ENCODE peak calls at places on chromosomes 11 and 22, in four cellular contexts. V is HL-60, J is GM12878, Z is K562. H is an unnamed sample.

GRCh38 chr22:24751518-24751917 is 23.0 kb downstream of the PIWIL3 start:
- DNase-seq in V (peak; percentile 73), J (no peak), Z (no peak), H (no peak)

GRCh38 chr11:122159173-122159701 is 43.2 kb upstream of the BLID start:
- DNase-seq in V (no peak), J (no peak), Z (no peak), H (no peak)

GRCh38 chr11:112958670-112959069 is 2.5 kb upstream of the NCAM1 start:
- DNase-seq in V (no peak), J (no peak), Z (no peak), H (no peak)

GRCh38 chr22:22901578-22902218 is 14.1 kb downstream of the IGLL5 start:
- DNase-seq in V (no peak), J (peak; percentile 65), Z (peak; percentile 60), H (no peak)

GRCh38 chr22:23904855-23905254 is 10.7 kb downstream of the MIF start:
- DNase-seq in V (peak; percentile 30), J (no peak), Z (no peak), H (no peak)

GRCh38 chr11:117826832-117827231 is 2.3 kb upstream of the FXYD2 start:
- DNase-seq in V (no peak), J (no peak), Z (no peak), H (no peak)

GRCh38 chr11:1229471-1230120 is 6.7 kb downstream of the MUC5B start:
- DNase-seq in V (no peak), J (no peak), Z (no peak), H (no peak)

GRCh38 chr22:23984430-23984829 is 4.5 kb downstream of the GSTT2 start:
- DNase-seq in V (peak; percentile 40), J (no peak), Z (no peak), H (no peak)

GRCh38 chr22:22397292-22397870 is 111.2 kb downstream of the ZNF280B start:
- DNase-seq in V (no peak), J (no peak), Z (peak; percentile 48), H (no peak)

DNA sequence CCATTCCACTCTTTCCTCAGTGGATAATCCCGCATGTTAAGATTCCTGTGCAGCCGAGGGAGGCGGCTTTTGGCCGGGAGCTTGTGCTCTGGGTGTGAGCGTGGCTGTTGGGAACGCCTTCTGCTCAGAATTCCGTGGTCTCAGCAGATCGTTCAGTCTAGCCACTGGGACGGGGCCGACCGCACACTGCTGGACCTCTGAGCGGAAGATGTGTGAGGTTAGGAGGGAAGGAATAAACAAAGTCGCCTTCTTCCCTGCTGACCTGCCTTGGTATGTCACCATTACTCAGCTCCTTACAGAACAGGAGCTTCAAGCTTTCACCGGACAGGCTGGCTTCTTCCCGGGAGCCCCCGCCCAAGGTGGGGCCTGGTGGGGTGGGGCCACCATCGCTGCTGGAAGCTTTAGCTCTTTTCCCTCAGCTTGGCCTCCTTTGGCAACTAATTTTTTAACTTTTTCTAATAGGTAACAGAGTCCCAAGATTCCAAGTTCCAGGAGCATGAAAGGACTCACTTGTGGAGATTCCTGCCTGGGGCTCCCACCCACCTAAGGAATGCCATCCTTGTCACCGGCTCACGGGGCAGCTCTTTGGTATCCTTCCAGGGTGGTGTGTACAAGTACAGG is 22.5 kb upstream of the SEPTIN5 start:
- DNase-seq in V (no peak), J (no peak), Z (peak; percentile 93), H (no peak)
- TF ChIP-seq POLR2AphosphoS5 in V (no peak), J (no peak), Z (no peak), H (no peak)

DNA sequence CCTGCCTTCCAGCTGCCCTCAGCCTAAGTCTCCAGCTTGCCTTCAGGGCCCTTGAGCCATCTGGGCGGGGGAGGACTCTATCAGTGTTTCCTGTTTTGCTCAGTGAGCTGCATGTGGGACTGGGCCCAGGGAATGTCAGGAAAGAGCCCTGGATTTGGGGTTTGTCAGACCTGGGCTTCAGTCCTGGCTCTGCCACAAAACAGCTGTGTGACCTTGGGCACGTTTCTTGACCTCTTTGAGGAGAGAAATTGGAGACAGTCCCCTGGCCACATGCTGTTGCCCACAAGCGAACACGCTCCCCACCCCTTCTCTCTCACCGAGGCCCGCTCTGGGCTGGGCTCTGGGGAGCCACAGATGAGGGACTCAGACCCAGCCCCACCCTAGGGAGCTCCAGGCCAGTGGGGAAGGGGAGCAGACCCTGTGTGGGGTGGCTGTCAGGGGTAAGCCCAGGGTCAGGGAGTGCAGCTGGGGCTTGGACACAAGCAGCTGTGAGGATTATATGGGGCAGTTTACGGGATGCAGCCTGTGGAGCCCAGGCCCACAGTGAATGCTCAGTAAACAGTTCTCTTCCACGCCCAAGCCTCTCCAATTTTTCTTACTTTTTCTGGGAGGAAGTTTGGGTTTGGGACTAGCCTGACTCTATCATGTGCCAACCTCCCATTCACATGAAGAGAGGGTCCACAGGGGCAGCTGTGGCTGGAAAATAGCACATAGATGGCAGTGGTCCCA is 12.3 kb downstream of the MYO7A start:
- DNase-seq in V (peak; percentile 17), J (no peak), Z (no peak), H (no peak)
- TF ChIP-seq SPI1 in V (no peak), J (no peak), Z (no peak), H (no peak)

GRCh38 chr11:65552413-65552951 is 5.7 kb downstream of the LTBP3 start:
- DNase-seq in V (no peak), J (no peak), Z (no peak), H (no peak)

GRCh38 chr11:65549088-65549487 is 9.1 kb downstream of the LTBP3 start:
- DNase-seq in V (no peak), J (no peak), Z (no peak), H (no peak)

GRCh38 chr11:65553301-65554001 is 4.7 kb downstream of the LTBP3 start:
- DNase-seq in V (peak; percentile 71), J (no peak), Z (peak; percentile 77), H (no peak)

GRCh38 chr11:65554057-65554818 is 3.9 kb downstream of the LTBP3 start:
- DNase-seq in V (no peak), J (no peak), Z (no peak), H (no peak)

DNA sequence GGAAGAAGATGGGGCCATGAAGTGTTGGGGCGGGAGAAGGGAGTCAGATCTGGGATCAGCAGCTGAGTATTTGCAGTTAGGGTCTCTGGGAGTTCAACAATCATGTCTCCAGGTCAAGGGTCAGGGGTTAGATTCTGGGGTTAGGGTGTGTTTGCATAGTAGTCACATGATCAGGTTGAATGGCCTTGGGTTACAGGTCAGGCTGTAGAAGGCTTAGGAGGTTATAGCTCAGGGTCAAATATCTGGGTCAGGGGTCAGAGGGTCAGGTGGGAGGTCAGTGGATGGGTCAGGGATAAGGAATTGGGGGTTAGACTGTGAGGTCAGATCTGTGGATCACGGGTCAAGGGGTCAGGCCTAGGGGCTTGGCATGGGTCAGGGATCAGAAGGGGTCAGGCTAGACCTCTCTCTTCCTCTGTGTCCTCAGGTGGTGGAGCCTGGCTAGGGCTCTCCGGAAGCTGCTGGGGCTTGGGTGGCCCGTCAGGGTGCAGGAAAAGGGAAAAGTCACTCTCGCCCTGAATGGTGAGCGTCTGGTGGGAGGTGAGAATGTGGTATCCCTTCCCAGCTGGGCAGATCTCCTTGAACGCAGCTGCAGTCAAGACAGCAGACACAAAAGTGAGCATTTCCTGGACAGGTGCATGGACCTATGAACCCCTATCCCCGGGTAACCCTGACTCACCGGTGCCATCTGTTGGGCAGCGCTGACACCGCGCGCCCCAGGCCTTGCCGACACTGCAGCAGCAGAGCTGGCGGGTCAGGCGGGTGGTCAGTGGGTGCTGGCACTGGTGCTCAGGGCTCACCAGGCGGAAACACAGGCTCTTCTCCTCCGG is 6.4 kb downstream of the LTBP3 start:
- DNase-seq in V (peak; percentile 69), J (no peak), Z (no peak), H (no peak)
- TF ChIP-seq POLR2AphosphoS5 in V (peak; percentile 77), J (no peak), Z (no peak), H (no peak)

GRCh38 chr22:42439021-42439420 is 6.8 kb upstream of the NFAM1 start:
- DNase-seq in V (no peak), J (no peak), Z (no peak), H (no peak)

GRCh38 chr22:42436402-42436801 is 4.2 kb upstream of the NFAM1 start:
- DNase-seq in V (no peak), J (no peak), Z (no peak), H (no peak)

GRCh38 chr22:42438293-42438650 is 6.1 kb upstream of the NFAM1 start:
- DNase-seq in V (no peak), J (no peak), Z (no peak), H (no peak)

GRCh38 chr22:42439821-42440674 is 7.8 kb upstream of the NFAM1 start:
- DNase-seq in V (peak; percentile 87), J (no peak), Z (no peak), H (no peak)

GRCh38 chr22:42437488-42438292 is 5.5 kb upstream of the NFAM1 start:
- DNase-seq in V (peak; percentile 80), J (peak; percentile 84), Z (peak; percentile 79), H (peak; percentile 77)
- TF ChIP-seq SPI1 in V (peak; percentile 89), J (peak; percentile 89), Z (peak; percentile 90), H (peak; percentile 85)

GRCh38 chr22:45231293-45231692 is 9.4 kb downstream of the KIAA0930 start:
- DNase-seq in V (no peak), J (no peak), Z (no peak), H (no peak)
- TF ChIP-seq POLR2AphosphoS5 in V (no peak), J (no peak), Z (no peak), H (no peak)

GRCh38 chr11:130798801-130799200 is 117.5 kb downstream of the SNX19 start:
- DNase-seq in V (no peak), J (no peak), Z (no peak), H (no peak)

GRCh38 chr11:130802567-130802966 is 113.7 kb downstream of the SNX19 start:
- DNase-seq in V (no peak), J (no peak), Z (no peak), H (no peak)

GRCh38 chr11:130798280-130798679 is 118.0 kb downstream of the SNX19 start:
- DNase-seq in V (no peak), J (no peak), Z (no peak), H (no peak)

GRCh38 chr11:130804306-130805077 is 111.8 kb downstream of the SNX19 start:
- DNase-seq in V (no peak), J (peak; percentile 40), Z (no peak), H (no peak)

DNA sequence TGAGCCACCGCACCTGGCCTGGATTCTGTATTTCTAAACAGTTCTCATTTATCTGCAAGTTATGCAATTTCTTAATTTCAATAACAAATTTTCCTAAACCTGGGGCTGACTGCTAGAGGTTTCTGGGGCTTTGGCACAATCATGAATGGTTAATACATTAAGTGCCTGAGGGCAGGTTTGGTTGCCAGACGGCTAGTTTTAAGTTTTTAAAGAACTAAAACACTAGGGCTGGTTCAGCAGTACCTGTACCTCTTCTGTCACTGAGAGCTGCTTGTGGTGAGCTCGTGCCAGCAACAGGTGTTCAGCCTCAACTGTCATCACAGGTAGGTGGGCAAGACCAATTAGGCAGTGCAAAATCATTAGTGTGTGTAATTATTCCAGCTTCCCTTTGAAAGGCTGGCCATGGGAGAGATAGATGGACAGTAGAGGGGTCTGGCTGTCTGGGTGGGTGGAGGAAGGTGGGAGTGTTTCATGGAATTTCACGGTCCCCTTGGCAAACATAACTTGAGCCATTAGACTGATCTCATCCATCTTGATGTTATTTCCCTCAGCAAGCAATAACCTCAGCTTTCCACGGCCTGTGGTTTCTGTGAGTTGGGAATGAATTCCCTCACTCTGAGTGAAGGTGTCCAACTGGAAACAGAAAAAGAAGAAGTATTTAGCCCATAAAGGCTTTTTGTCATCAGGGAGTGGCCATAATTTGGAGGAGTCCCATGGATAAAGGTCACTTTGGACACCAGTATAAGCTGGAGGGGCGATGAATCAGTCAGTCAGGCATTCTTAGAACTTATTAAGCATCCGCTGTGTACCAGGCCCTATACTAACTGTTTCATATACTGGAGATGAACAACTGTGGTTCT is 114.8 kb downstream of the SNX19 start:
- DNase-seq in V (no peak), J (no peak), Z (no peak), H (no peak)
- TF ChIP-seq SPI1 in V (no peak), J (no peak), Z (no peak), H (no peak)

GRCh38 chr22:20439928-20440575 is 2.4 kb upstream of the SCARF2 start:
- DNase-seq in V (no peak), J (no peak), Z (no peak), H (no peak)
- TF ChIP-seq POLR2AphosphoS5 in V (no peak), J (no peak), Z (no peak), H (no peak)